ENCODE peak calls at places on chromosomes 2 and 18, in seven cellular contexts. A, X, T, G, U, S and Q are unnamed samples.

GRCh38 chr2:24836206-24836605 is 43.0 kb downstream of the CENPO start:
- DNase-seq in X (no peak), G (no peak), S (no peak), A (no peak), U (no peak), T (peak), Q (peak)

GRCh38 chr18:415627-416612 is 84.6 kb downstream of the COLEC12 start:
- DNase-seq in X (no peak), S (no peak), T (no peak), G (peak), A (no peak), U (peak), Q (no peak)

GRCh38 chr2:232350804-232351685 is 27.5 kb upstream of the ALPP start:
- DNase-seq in S (no peak), G (no peak), T (peak), A (peak), X (no peak), U (no peak), Q (peak)

GRCh38 chr2:5319493-5319892 is 372.7 kb upstream of the SOX11 start:
- DNase-seq in G (no peak), X (no peak), A (no peak), T (no peak), S (no peak), U (no peak), Q (no peak)

GRCh38 chr18:55073116-55073515 is 113.9 kb upstream of the CCDC68 start:
- DNase-seq in A (no peak), X (no peak), T (no peak), U (no peak), G (no peak), S (no peak), Q (no peak)

GRCh38 chr2:20425371-20425881 is 21.4 kb upstream of the RHOB start:
- DNase-seq in U (no peak), G (no peak), X (no peak), A (no peak), T (no peak), S (no peak), Q (no peak)

GRCh38 chr2:238743243-238744068 is 104.4 kb upstream of the TWIST2 start:
- DNase-seq in U (no peak), S (no peak), T (no peak), A (no peak), X (no peak), G (no peak), Q (no peak)

GRCh38 chr2:191646612-191646902 is 31.4 kb upstream of the NABP1 start:
- DNase-seq in X (no peak), G (peak), A (no peak), T (no peak), S (no peak), U (no peak), Q (no peak)

GRCh38 chr2:148106331-148106730 is 85.4 kb downstream of the MBD5 start:
- DNase-seq in G (no peak), A (no peak), U (no peak), S (no peak), T (no peak), X (no peak), Q (no peak)

GRCh38 chr18:3450358-3451107 is 561 bp downstream of the TGIF1 start:
- DNase-seq in U (no peak), G (peak), A (peak), T (peak), X (peak), S (peak), Q (no peak)

GRCh38 chr2:68710336-68710735 is 24.3 kb upstream of the ARHGAP25 start:
- DNase-seq in T (no peak), G (no peak), A (no peak), S (no peak), X (no peak), U (no peak), Q (no peak)

GRCh38 chr18:10020176-10020575 is 106.4 kb downstream of the VAPA start:
- DNase-seq in X (no peak), T (no peak), G (no peak), U (no peak), A (no peak), S (no peak), Q (no peak)

GRCh38 chr2:98944786-98945185 is 8.8 kb upstream of the CRACDL start:
- DNase-seq in T (no peak), U (no peak), A (no peak), X (no peak), S (no peak), G (peak), Q (no peak)

GRCh38 chr18:6488956-6489355 is 74.2 kb upstream of the L3MBTL4 start:
- DNase-seq in S (no peak), X (no peak), U (no peak), G (no peak), A (no peak), T (no peak), Q (no peak)

GRCh38 chr2:139720056-139720455 is 939.9 kb upstream of the NXPH2 start:
- DNase-seq in G (no peak), A (no peak), U (no peak), X (no peak), S (no peak), T (no peak), Q (no peak)

GRCh38 chr2:8315766-8316165 is 366.1 kb upstream of the ID2 start:
- DNase-seq in U (no peak), S (no peak), G (peak), T (no peak), X (no peak), A (no peak), Q (no peak)

GRCh38 chr18:73827801-73828200 is 319.8 kb downstream of the FBXO15 start:
- DNase-seq in U (no peak), G (no peak), T (no peak), A (no peak), S (no peak), X (no peak), Q (no peak)

GRCh38 chr2:222424729-222425671 is 657 bp downstream of the SGPP2 start:
- DNase-seq in T (no peak), X (no peak), U (no peak), S (no peak), G (no peak), A (peak), Q (peak)

GRCh38 chr2:202377308-202377736 is 1.2 kb downstream of the BMPR2 start:
- DNase-seq in A (peak), T (peak), S (no peak), G (peak), U (no peak), X (no peak), Q (no peak)

GRCh38 chr2:64104944-64105343 is 39.3 kb downstream of the PELI1 start:
- DNase-seq in A (no peak), G (no peak), X (no peak), S (no peak), U (peak), T (no peak), Q (no peak)

GRCh38 chr2:38697116-38697840 is 31.4 kb downstream of the GALM start:
- DNase-seq in U (no peak), X (no peak), T (no peak), G (no peak), A (no peak), S (no peak), Q (no peak)

GRCh38 chr2:209423562-209424541 is at the start of gene MAP2:
- DNase-seq in X (peak), U (no peak), G (peak), T (peak), A (peak), S (peak), Q (peak)

GRCh38 chr18:72768681-72769229 is 99.0 kb downstream of the NETO1 start:
- DNase-seq in A (no peak), G (no peak), U (no peak), S (no peak), T (no peak), X (no peak), Q (no peak)

GRCh38 chr2:112690853-112691390 is 29.9 kb upstream of the NT5DC4 start:
- DNase-seq in A (peak), X (no peak), U (no peak), G (peak), S (peak), T (peak), Q (no peak)

GRCh38 chr2:129882476-129882875 is 97.0 kb upstream of the RAB6C start:
- DNase-seq in S (no peak), U (no peak), T (no peak), G (no peak), A (no peak), X (no peak), Q (no peak)

GRCh38 chr2:127453392-127454171 is 35.4 kb downstream of the PROC start:
- DNase-seq in G (peak), X (no peak), T (no peak), U (no peak), A (no peak), S (no peak), Q (no peak)

GRCh38 chr2:9985531-9985930 is 34.0 kb downstream of the GRHL1 start:
- DNase-seq in A (no peak), G (no peak), X (no peak), S (no peak), U (no peak), T (no peak), Q (no peak)

GRCh38 chr2:31028415-31028814 is 109.8 kb downstream of the GALNT14 start:
- DNase-seq in X (no peak), G (no peak), T (no peak), S (no peak), U (no peak), A (no peak), Q (no peak)

GRCh38 chr2:143553261-143553660 is 424.0 kb downstream of the ARHGAP15 start:
- DNase-seq in S (no peak), U (no peak), X (no peak), T (no peak), G (no peak), A (no peak), Q (no peak)